ENCODE peak calls at places on chromosomes 1 and 21, in six cellular contexts. One of them, this sample, is unnamed.

GRCh38 chr1:23790696-23791433 is at the start of gene LYPLA2:
- DNase-seq in fibroblast of mammary gland: peak; percentile 85
- DNase-seq in kidney epithelial cell: no peak
- DNase-seq in coronary artery: peak; percentile 94
- DNase-seq in astrocyte of the spinal cord: peak; percentile 92
- DNase-seq in neuronal stem cell: no peak
- DNase-seq in this sample: no peak

GRCh38 chr1:12177999-12178441 is 11.2 kb downstream of the TNFRSF1B start:
- DNase-seq in neuronal stem cell: no peak
- DNase-seq in kidney epithelial cell: no peak
- DNase-seq in coronary artery: no peak
- DNase-seq in astrocyte of the spinal cord: peak; percentile 73
- DNase-seq in fibroblast of mammary gland: peak; percentile 92
- DNase-seq in this sample: no peak

GRCh38 chr1:119286587-119287181 is 81.9 kb upstream of the HAO2 start:
- DNase-seq in astrocyte of the spinal cord: peak; percentile 39
- DNase-seq in kidney epithelial cell: no peak
- DNase-seq in fibroblast of mammary gland: peak; percentile 49
- DNase-seq in coronary artery: no peak
- DNase-seq in neuronal stem cell: peak; percentile 33
- DNase-seq in this sample: peak; percentile 69

GRCh38 chr1:169102567-169102966 is 3.9 kb upstream of the ATP1B1 start:
- DNase-seq in neuronal stem cell: no peak
- DNase-seq in astrocyte of the spinal cord: peak; percentile 88
- DNase-seq in kidney epithelial cell: no peak
- DNase-seq in fibroblast of mammary gland: peak; percentile 65
- DNase-seq in coronary artery: no peak
- DNase-seq in this sample: no peak

GRCh38 chr21:23471877-23472276 is 2135.4 kb downstream of the MRPL39 start:
- DNase-seq in neuronal stem cell: no peak
- DNase-seq in coronary artery: no peak
- DNase-seq in astrocyte of the spinal cord: no peak
- DNase-seq in kidney epithelial cell: no peak
- DNase-seq in fibroblast of mammary gland: no peak
- DNase-seq in this sample: no peak

GRCh38 chr1:236489710-236490377 is 33.9 kb upstream of the LGALS8 start:
- DNase-seq in kidney epithelial cell: no peak
- DNase-seq in coronary artery: no peak
- DNase-seq in astrocyte of the spinal cord: peak; percentile 57
- DNase-seq in neuronal stem cell: peak; percentile 51
- DNase-seq in fibroblast of mammary gland: peak; percentile 65
- DNase-seq in this sample: peak; percentile 43

GRCh38 chr1:184975208-184975875 is 1.0 kb upstream of the NIBAN1 start:
- DNase-seq in coronary artery: no peak
- DNase-seq in neuronal stem cell: no peak
- DNase-seq in kidney epithelial cell: no peak
- DNase-seq in fibroblast of mammary gland: no peak
- DNase-seq in astrocyte of the spinal cord: no peak
- DNase-seq in this sample: no peak

GRCh38 chr1:174160109-174160473 is 771 bp downstream of the RABGAP1L start:
- DNase-seq in astrocyte of the spinal cord: peak; percentile 37
- DNase-seq in fibroblast of mammary gland: peak; percentile 57
- DNase-seq in kidney epithelial cell: peak; percentile 18
- DNase-seq in coronary artery: peak; percentile 76
- DNase-seq in neuronal stem cell: no peak
- DNase-seq in this sample: no peak

GRCh38 chr1:207174913-207175312 is 70.9 kb downstream of the C4BPA start:
- DNase-seq in neuronal stem cell: no peak
- DNase-seq in kidney epithelial cell: no peak
- DNase-seq in fibroblast of mammary gland: no peak
- DNase-seq in coronary artery: no peak
- DNase-seq in astrocyte of the spinal cord: no peak
- DNase-seq in this sample: no peak

GRCh38 chr1:72284398-72285073 is 2.2 kb upstream of the NEGR1 start:
- DNase-seq in astrocyte of the spinal cord: peak; percentile 97
- DNase-seq in kidney epithelial cell: peak; percentile 69
- DNase-seq in coronary artery: peak; percentile 73
- DNase-seq in fibroblast of mammary gland: peak; percentile 95
- DNase-seq in neuronal stem cell: peak; percentile 59
- DNase-seq in this sample: peak; percentile 59

GRCh38 chr1:220786337-220787068 is at the start of gene MTARC1:
- DNase-seq in kidney epithelial cell: no peak
- DNase-seq in neuronal stem cell: peak; percentile 67
- DNase-seq in coronary artery: no peak
- DNase-seq in fibroblast of mammary gland: peak; percentile 46
- DNase-seq in astrocyte of the spinal cord: peak; percentile 38
- DNase-seq in this sample: peak; percentile 66

GRCh38 chr21:46662765-46663500 is 27.5 kb downstream of the PRMT2 start:
- DNase-seq in coronary artery: no peak
- DNase-seq in kidney epithelial cell: no peak
- DNase-seq in astrocyte of the spinal cord: no peak
- DNase-seq in fibroblast of mammary gland: no peak
- DNase-seq in neuronal stem cell: no peak
- DNase-seq in this sample: no peak

GRCh38 chr1:205587576-205587975 is 44.2 kb downstream of the ELK4 start:
- DNase-seq in coronary artery: peak; percentile 16
- DNase-seq in fibroblast of mammary gland: no peak
- DNase-seq in neuronal stem cell: no peak
- DNase-seq in kidney epithelial cell: no peak
- DNase-seq in astrocyte of the spinal cord: no peak
- DNase-seq in this sample: no peak

GRCh38 chr1:205373022-205373421 is 16.3 kb upstream of the KLHDC8A start:
- DNase-seq in kidney epithelial cell: no peak
- DNase-seq in coronary artery: no peak
- DNase-seq in neuronal stem cell: no peak
- DNase-seq in fibroblast of mammary gland: peak; percentile 24
- DNase-seq in astrocyte of the spinal cord: no peak
- DNase-seq in this sample: no peak

GRCh38 chr1:5423109-5423508 is 569.1 kb downstream of the NPHP4 start:
- DNase-seq in coronary artery: no peak
- DNase-seq in fibroblast of mammary gland: no peak
- DNase-seq in neuronal stem cell: no peak
- DNase-seq in kidney epithelial cell: no peak
- DNase-seq in astrocyte of the spinal cord: no peak
- DNase-seq in this sample: no peak

GRCh38 chr1:103107696-103108524 is at the start of gene COL11A1:
- DNase-seq in coronary artery: no peak
- DNase-seq in neuronal stem cell: peak; percentile 23
- DNase-seq in astrocyte of the spinal cord: peak; percentile 47
- DNase-seq in fibroblast of mammary gland: no peak
- DNase-seq in kidney epithelial cell: no peak
- DNase-seq in this sample: no peak

GRCh38 chr1:39900662-39901485 is 843 bp downstream of the MYCL start:
- DNase-seq in coronary artery: no peak
- DNase-seq in neuronal stem cell: no peak
- DNase-seq in fibroblast of mammary gland: no peak
- DNase-seq in kidney epithelial cell: no peak
- DNase-seq in astrocyte of the spinal cord: peak; percentile 35
- DNase-seq in this sample: no peak

GRCh38 chr1:218433744-218434143 is 88.6 kb downstream of the TGFB2 start:
- DNase-seq in coronary artery: no peak
- DNase-seq in fibroblast of mammary gland: peak; percentile 66
- DNase-seq in kidney epithelial cell: no peak
- DNase-seq in astrocyte of the spinal cord: peak; percentile 61
- DNase-seq in neuronal stem cell: no peak
- DNase-seq in this sample: no peak

GRCh38 chr1:214933375-214933774 is 149.2 kb upstream of the KCNK2 start:
- DNase-seq in coronary artery: no peak
- DNase-seq in fibroblast of mammary gland: peak; percentile 55
- DNase-seq in neuronal stem cell: no peak
- DNase-seq in astrocyte of the spinal cord: no peak
- DNase-seq in kidney epithelial cell: no peak
- DNase-seq in this sample: no peak

GRCh38 chr1:8567146-8567545 is 249.2 kb downstream of the SLC45A1 start:
- DNase-seq in neuronal stem cell: no peak
- DNase-seq in astrocyte of the spinal cord: no peak
- DNase-seq in fibroblast of mammary gland: peak; percentile 26
- DNase-seq in coronary artery: no peak
- DNase-seq in kidney epithelial cell: no peak
- DNase-seq in this sample: no peak

GRCh38 chr1:219790834-219791615 is 137.3 kb downstream of the SLC30A10 start:
- DNase-seq in coronary artery: no peak
- DNase-seq in neuronal stem cell: no peak
- DNase-seq in kidney epithelial cell: peak; percentile 23
- DNase-seq in fibroblast of mammary gland: no peak
- DNase-seq in astrocyte of the spinal cord: peak; percentile 82
- DNase-seq in this sample: no peak

GRCh38 chr21:33266784-33267135 is 593 bp downstream of the IL10RB start:
- DNase-seq in astrocyte of the spinal cord: no peak
- DNase-seq in neuronal stem cell: no peak
- DNase-seq in fibroblast of mammary gland: no peak
- DNase-seq in kidney epithelial cell: no peak
- DNase-seq in coronary artery: no peak
- DNase-seq in this sample: no peak

GRCh38 chr1:32334864-32335618 is 992 bp downstream of the MARCKSL1 start:
- DNase-seq in fibroblast of mammary gland: no peak
- DNase-seq in neuronal stem cell: no peak
- DNase-seq in astrocyte of the spinal cord: no peak
- DNase-seq in kidney epithelial cell: no peak
- DNase-seq in coronary artery: no peak
- DNase-seq in this sample: no peak

GRCh38 chr1:235739124-235739523 is 89.5 kb upstream of the GNG4 start:
- DNase-seq in kidney epithelial cell: no peak
- DNase-seq in fibroblast of mammary gland: peak; percentile 66
- DNase-seq in neuronal stem cell: no peak
- DNase-seq in coronary artery: no peak
- DNase-seq in astrocyte of the spinal cord: peak; percentile 33
- DNase-seq in this sample: no peak

GRCh38 chr1:54392401-54392800 is 13.8 kb downstream of the SSBP3 start:
- DNase-seq in neuronal stem cell: no peak
- DNase-seq in astrocyte of the spinal cord: no peak
- DNase-seq in kidney epithelial cell: no peak
- DNase-seq in fibroblast of mammary gland: no peak
- DNase-seq in coronary artery: no peak
- DNase-seq in this sample: no peak

GRCh38 chr21:36753556-36753955 is 54.6 kb downstream of the SIM2 start:
- DNase-seq in astrocyte of the spinal cord: peak; percentile 85
- DNase-seq in coronary artery: no peak
- DNase-seq in neuronal stem cell: no peak
- DNase-seq in fibroblast of mammary gland: peak; percentile 16
- DNase-seq in kidney epithelial cell: peak; percentile 56
- DNase-seq in this sample: no peak

GRCh38 chr1:240021709-240022108 is 70.0 kb upstream of the FMN2 start:
- DNase-seq in coronary artery: no peak
- DNase-seq in astrocyte of the spinal cord: no peak
- DNase-seq in kidney epithelial cell: no peak
- DNase-seq in fibroblast of mammary gland: no peak
- DNase-seq in neuronal stem cell: no peak
- DNase-seq in this sample: no peak

GRCh38 chr21:42097860-42098259 is 26.7 kb downstream of the UMODL1 start:
- DNase-seq in coronary artery: no peak
- DNase-seq in fibroblast of mammary gland: peak; percentile 98
- DNase-seq in kidney epithelial cell: peak; percentile 94
- DNase-seq in astrocyte of the spinal cord: peak; percentile 96
- DNase-seq in neuronal stem cell: no peak
- DNase-seq in this sample: no peak

GRCh38 chr1:118884946-118885345 is 103.2 kb downstream of the TBX15 start:
- DNase-seq in neuronal stem cell: no peak
- DNase-seq in kidney epithelial cell: no peak
- DNase-seq in coronary artery: no peak
- DNase-seq in astrocyte of the spinal cord: no peak
- DNase-seq in fibroblast of mammary gland: no peak
- DNase-seq in this sample: no peak

GRCh38 chr21:44870748-44871495 is 2.6 kb downstream of the PTTG1IP start:
- DNase-seq in astrocyte of the spinal cord: peak; percentile 22
- DNase-seq in coronary artery: no peak
- DNase-seq in neuronal stem cell: no peak
- DNase-seq in fibroblast of mammary gland: no peak
- DNase-seq in kidney epithelial cell: no peak
- DNase-seq in this sample: no peak
- H3K4me3 ChIP-seq in astrocyte of the spinal cord: peak overlapping the region; percentile 51
- H3K4me3 ChIP-seq in coronary artery: peak overlapping the region; percentile 98
- H3K4me3 ChIP-seq in neuronal stem cell: no peak overlapping the region
- H3K4me3 ChIP-seq in fibroblast of mammary gland: no peak overlapping the region
- H3K4me3 ChIP-seq in kidney epithelial cell: no peak overlapping the region
- H3K4me3 ChIP-seq in this sample: no peak overlapping the region

GRCh38 chr1:57549280-57549679 is 125.4 kb upstream of the DAB1 start:
- DNase-seq in kidney epithelial cell: no peak
- DNase-seq in astrocyte of the spinal cord: no peak
- DNase-seq in fibroblast of mammary gland: no peak
- DNase-seq in neuronal stem cell: no peak
- DNase-seq in coronary artery: no peak
- DNase-seq in this sample: no peak

GRCh38 chr1:57546931-57547330 is 123.1 kb upstream of the DAB1 start:
- DNase-seq in fibroblast of mammary gland: no peak
- DNase-seq in coronary artery: no peak
- DNase-seq in kidney epithelial cell: no peak
- DNase-seq in neuronal stem cell: no peak
- DNase-seq in astrocyte of the spinal cord: no peak
- DNase-seq in this sample: no peak

GRCh38 chr1:57550092-57550491 is 126.2 kb upstream of the DAB1 start:
- DNase-seq in fibroblast of mammary gland: no peak
- DNase-seq in neuronal stem cell: no peak
- DNase-seq in kidney epithelial cell: no peak
- DNase-seq in astrocyte of the spinal cord: no peak
- DNase-seq in coronary artery: no peak
- DNase-seq in this sample: no peak

GRCh38 chr1:57544345-57544744 is 120.5 kb upstream of the DAB1 start:
- DNase-seq in coronary artery: no peak
- DNase-seq in neuronal stem cell: no peak
- DNase-seq in astrocyte of the spinal cord: no peak
- DNase-seq in kidney epithelial cell: no peak
- DNase-seq in fibroblast of mammary gland: no peak
- DNase-seq in this sample: no peak

GRCh38 chr1:57546527-57546926 is 122.7 kb upstream of the DAB1 start:
- DNase-seq in astrocyte of the spinal cord: no peak
- DNase-seq in kidney epithelial cell: no peak
- DNase-seq in neuronal stem cell: no peak
- DNase-seq in coronary artery: no peak
- DNase-seq in fibroblast of mammary gland: no peak
- DNase-seq in this sample: no peak
- H3K4me3 ChIP-seq in astrocyte of the spinal cord: no peak overlapping the region
- H3K4me3 ChIP-seq in kidney epithelial cell: no peak overlapping the region
- H3K4me3 ChIP-seq in neuronal stem cell: no peak overlapping the region
- H3K4me3 ChIP-seq in coronary artery: no peak overlapping the region
- H3K4me3 ChIP-seq in fibroblast of mammary gland: no peak overlapping the region
- H3K4me3 ChIP-seq in this sample: no peak overlapping the region

DNA sequence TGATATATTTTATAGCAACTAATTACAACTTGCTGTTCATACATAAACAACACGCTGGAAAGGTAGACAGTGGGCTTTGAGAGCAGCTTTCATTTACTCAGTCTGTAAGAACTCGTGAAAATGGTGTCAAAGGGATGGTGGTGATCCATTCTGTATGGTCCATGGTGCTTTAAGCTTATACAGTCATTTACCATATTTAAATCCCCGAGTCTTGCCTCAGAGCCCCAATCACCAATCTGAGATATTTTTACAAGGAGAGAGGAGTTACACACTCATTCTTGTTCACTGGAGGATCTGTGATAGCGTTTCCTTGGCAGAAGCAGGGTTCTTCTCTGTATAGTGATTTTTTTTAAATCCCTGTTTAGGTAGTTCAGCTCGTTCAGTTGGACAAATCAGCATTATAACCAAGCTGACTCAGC is 694.6 kb downstream of the USP25 start:
- DNase-seq in coronary artery: no peak
- DNase-seq in neuronal stem cell: no peak
- DNase-seq in fibroblast of mammary gland: peak; percentile 67
- DNase-seq in astrocyte of the spinal cord: peak; percentile 72
- DNase-seq in kidney epithelial cell: no peak
- DNase-seq in this sample: no peak
- H3K4me3 ChIP-seq in coronary artery: peak overlapping the region; percentile 64
- H3K4me3 ChIP-seq in neuronal stem cell: no peak overlapping the region
- H3K4me3 ChIP-seq in fibroblast of mammary gland: peak overlapping the region; percentile 39
- H3K4me3 ChIP-seq in astrocyte of the spinal cord: peak overlapping the region; percentile 25
- H3K4me3 ChIP-seq in kidney epithelial cell: no peak overlapping the region
- H3K4me3 ChIP-seq in this sample: no peak overlapping the region

GRCh38 chr1:74425669-74426068 is 86.7 kb downstream of the LRRC53 start:
- DNase-seq in kidney epithelial cell: no peak
- DNase-seq in coronary artery: no peak
- DNase-seq in astrocyte of the spinal cord: peak; percentile 8
- DNase-seq in neuronal stem cell: no peak
- DNase-seq in fibroblast of mammary gland: no peak
- DNase-seq in this sample: no peak
- H3K4me3 ChIP-seq in kidney epithelial cell: no peak overlapping the region
- H3K4me3 ChIP-seq in coronary artery: peak overlapping the region; percentile 46
- H3K4me3 ChIP-seq in astrocyte of the spinal cord: no peak overlapping the region
- H3K4me3 ChIP-seq in neuronal stem cell: no peak overlapping the region
- H3K4me3 ChIP-seq in fibroblast of mammary gland: no peak overlapping the region
- H3K4me3 ChIP-seq in this sample: no peak overlapping the region

This sample was measured in NT2/D1.